ENCODE peak calls at places on chromosome 17, in seven cellular contexts. One of them, this sample, is unnamed.

GRCh38 chr17:18858567-18859245 is 775 bp downstream of the PRPSAP2 start:
- DNase-seq in type B pancreatic cell: no peak
- DNase-seq in A549: no peak
- DNase-seq in RKO: peak; percentile 16
- DNase-seq in kidney glomerular epithelial cell: no peak
- DNase-seq in HTR-8/SVneo: no peak
- DNase-seq in esophagus muscularis mucosa: no peak
- DNase-seq in this sample: no peak

GRCh38 chr17:28953444-28954118 is 2.3 kb upstream of the PHF12 start:
- DNase-seq in type B pancreatic cell: no peak
- DNase-seq in A549: peak; percentile 68
- DNase-seq in RKO: peak; percentile 48
- DNase-seq in kidney glomerular epithelial cell: no peak
- DNase-seq in HTR-8/SVneo: peak; percentile 63
- DNase-seq in esophagus muscularis mucosa: no peak
- DNase-seq in this sample: peak; percentile 52

GRCh38 chr17:57774872-57775271 is 29.8 kb upstream of the CCDC182 start:
- DNase-seq in type B pancreatic cell: no peak
- DNase-seq in A549: no peak
- DNase-seq in RKO: no peak
- DNase-seq in kidney glomerular epithelial cell: no peak
- DNase-seq in HTR-8/SVneo: no peak
- DNase-seq in esophagus muscularis mucosa: no peak
- DNase-seq in this sample: no peak

GRCh38 chr17:58231644-58232043 is 6.7 kb upstream of the LPO start:
- DNase-seq in type B pancreatic cell: no peak
- DNase-seq in A549: no peak
- DNase-seq in RKO: no peak
- DNase-seq in kidney glomerular epithelial cell: peak; percentile 4
- DNase-seq in HTR-8/SVneo: no peak
- DNase-seq in esophagus muscularis mucosa: no peak
- DNase-seq in this sample: peak; percentile 72

GRCh38 chr17:68398731-68399637 is 58.3 kb downstream of the WIPI1 start:
- DNase-seq in type B pancreatic cell: no peak
- DNase-seq in A549: peak; percentile 82
- DNase-seq in RKO: peak; percentile 82
- DNase-seq in kidney glomerular epithelial cell: peak; percentile 27
- DNase-seq in HTR-8/SVneo: peak; percentile 95
- DNase-seq in esophagus muscularis mucosa: peak; percentile 90
- DNase-seq in this sample: peak; percentile 86

GRCh38 chr17:4541041-4541327 is 14.2 kb downstream of the MYBBP1A start:
- DNase-seq in type B pancreatic cell: no peak
- DNase-seq in A549: no peak
- DNase-seq in RKO: no peak
- DNase-seq in kidney glomerular epithelial cell: no peak
- DNase-seq in HTR-8/SVneo: no peak
- DNase-seq in esophagus muscularis mucosa: no peak
- DNase-seq in this sample: no peak

GRCh38 chr17:4710693-4711634 is 532 bp downstream of the ARRB2 start:
- DNase-seq in type B pancreatic cell: no peak
- DNase-seq in A549: no peak
- DNase-seq in RKO: peak; percentile 66
- DNase-seq in kidney glomerular epithelial cell: no peak
- DNase-seq in HTR-8/SVneo: no peak
- DNase-seq in esophagus muscularis mucosa: no peak
- DNase-seq in this sample: no peak

GRCh38 chr17:80487511-80487910 is 11.1 kb upstream of the NPTX1 start:
- DNase-seq in type B pancreatic cell: no peak
- DNase-seq in A549: no peak
- DNase-seq in RKO: no peak
- DNase-seq in kidney glomerular epithelial cell: no peak
- DNase-seq in HTR-8/SVneo: no peak
- DNase-seq in esophagus muscularis mucosa: no peak
- DNase-seq in this sample: no peak

GRCh38 chr17:71334041-71334781 is 786.6 kb upstream of the SOX9 start:
- DNase-seq in type B pancreatic cell: no peak
- DNase-seq in A549: no peak
- DNase-seq in RKO: no peak
- DNase-seq in kidney glomerular epithelial cell: no peak
- DNase-seq in HTR-8/SVneo: no peak
- DNase-seq in esophagus muscularis mucosa: no peak
- DNase-seq in this sample: peak; percentile 16

GRCh38 chr17:70857351-70857750 is 688.0 kb downstream of the KCNJ2 start:
- DNase-seq in type B pancreatic cell: no peak
- DNase-seq in A549: no peak
- DNase-seq in RKO: no peak
- DNase-seq in kidney glomerular epithelial cell: no peak
- DNase-seq in HTR-8/SVneo: no peak
- DNase-seq in esophagus muscularis mucosa: no peak
- DNase-seq in this sample: no peak

GRCh38 chr17:82065638-82066303 is at the start of gene DUS1L:
- DNase-seq in type B pancreatic cell: no peak
- DNase-seq in A549: peak; percentile 72
- DNase-seq in RKO: peak; percentile 67
- DNase-seq in kidney glomerular epithelial cell: no peak
- DNase-seq in HTR-8/SVneo: peak; percentile 74
- DNase-seq in esophagus muscularis mucosa: no peak
- DNase-seq in this sample: peak; percentile 35

GRCh38 chr17:46181940-46182339 is 11.3 kb downstream of the KANSL1 start:
- DNase-seq in type B pancreatic cell: no peak
- DNase-seq in A549: no peak
- DNase-seq in RKO: no peak
- DNase-seq in kidney glomerular epithelial cell: no peak
- DNase-seq in HTR-8/SVneo: no peak
- DNase-seq in esophagus muscularis mucosa: no peak
- DNase-seq in this sample: no peak

This sample was measured in fibroblast of mammary gland.